ENCODE peak calls at places on chromosomes 2 and 18, in nine cellular contexts. W is AG09319, A is cardiac muscle cell, S is cardiac fibroblast, Z is fibroblast of villous mesenchyme, L is fibroblast of the aortic adventitia, K is mesothelial cell of epicardium, C is GM13976, Y is nephron progenitor cell. O is an unnamed sample.
A peak's percentile ranks its signal among the peaks of the same experiment; 100 is the strongest.

GRCh38 chr18:79964330-79965118 is at the start of gene HSBP1L1:
- DNase-seq in K (no peak), C (peak; percentile 87), A (peak; percentile 88), Z (peak; percentile 48), L (peak; percentile 25), W (no peak), S (peak; percentile 51), Y (peak; percentile 80), O (peak; percentile 64)

GRCh38 chr2:50143822-50144575 is 887.9 kb downstream of the NRXN1 start:
- DNase-seq in W (no peak), S (peak; percentile 66), Z (peak; percentile 26), Y (peak; percentile 10), K (no peak), A (peak; percentile 80), C (peak; percentile 21), L (peak; percentile 25), O (peak; percentile 3)

GRCh38 chr2:136025057-136025973 is 39.9 kb upstream of the DARS1 start:
- DNase-seq in C (peak; percentile 77), Y (peak; percentile 87), A (peak; percentile 94), K (peak; percentile 66), L (peak; percentile 29), S (peak; percentile 69), W (no peak), Z (peak; percentile 39), O (peak; percentile 86)

GRCh38 chr2:228016402-228016801 is 145.0 kb downstream of the DAW1 start:
- DNase-seq in Y (no peak), W (no peak), K (no peak), Z (no peak), L (no peak), S (no peak), C (no peak), A (no peak), O (no peak)

GRCh38 chr2:3584076-3584475 is 9.0 kb downstream of the RPS7 start:
- DNase-seq in Z (no peak), A (no peak), L (no peak), C (no peak), W (no peak), K (no peak), Y (no peak), S (no peak), O (no peak)

GRCh38 chr2:239328306-239329191 is 72.3 kb downstream of the HDAC4 start:
- DNase-seq in W (peak; percentile 94), K (no peak), S (peak; percentile 98), Y (peak; percentile 61), Z (peak; percentile 100), A (peak; percentile 43), C (no peak), L (peak; percentile 99), O (no peak)

GRCh38 chr18:58530801-58531200 is 98.1 kb downstream of the ALPK2 start:
- DNase-seq in A (no peak), S (no peak), L (no peak), W (no peak), Y (no peak), K (no peak), C (no peak), Z (no peak), O (no peak)

GRCh38 chr2:65686928-65687521 is 254.6 kb upstream of the SPRED2 start:
- DNase-seq in C (no peak), Z (no peak), L (no peak), A (no peak), S (no peak), Y (no peak), W (no peak), K (no peak), O (no peak)

GRCh38 chr18:44954256-44954655 is 273.6 kb downstream of the SETBP1 start:
- DNase-seq in S (no peak), Z (no peak), Y (no peak), W (no peak), A (no peak), C (no peak), L (no peak), K (no peak), O (no peak)

GRCh38 chr18:32393407-32393806 is 77.3 kb downstream of the GAREM1 start:
- DNase-seq in Y (no peak), K (no peak), L (no peak), W (no peak), S (no peak), A (no peak), Z (no peak), C (no peak), O (no peak)

GRCh38 chr18:32389191-32389590 is 81.5 kb downstream of the GAREM1 start:
- DNase-seq in S (no peak), W (no peak), L (no peak), K (no peak), A (no peak), Y (no peak), Z (no peak), C (no peak), O (no peak)

GRCh38 chr18:32386466-32386865 is 84.2 kb downstream of the GAREM1 start:
- DNase-seq in W (no peak), C (no peak), L (no peak), A (no peak), S (no peak), Y (no peak), Z (no peak), K (no peak), O (no peak)

GRCh38 chr18:32391126-32391525 is 79.6 kb downstream of the GAREM1 start:
- DNase-seq in K (no peak), A (no peak), L (no peak), Y (no peak), Z (no peak), C (no peak), W (no peak), S (no peak), O (no peak)

DNA sequence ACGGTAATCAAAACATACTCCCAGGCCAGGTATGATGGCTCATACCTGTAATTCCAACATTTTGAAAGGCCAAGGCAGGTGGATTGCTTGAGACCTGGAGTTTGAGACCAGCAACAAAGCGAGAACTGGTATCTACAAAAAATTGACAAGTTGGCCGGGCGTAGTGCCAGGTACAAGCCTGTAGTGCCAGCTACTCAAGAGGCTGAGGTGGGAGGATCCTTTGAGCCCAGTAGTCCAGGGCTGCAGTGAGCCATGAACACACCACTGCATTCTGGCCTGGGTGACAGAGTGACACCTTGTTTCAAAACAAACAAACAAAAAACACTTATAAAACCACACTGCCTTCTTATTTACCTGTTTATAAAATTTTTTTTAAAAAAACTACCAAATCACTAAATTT is 80.8 kb downstream of the GAREM1 start:
- DNase-seq in K (no peak), C (no peak), L (no peak), S (no peak), W (no peak), Y (no peak), A (no peak), Z (no peak), O (no peak)
- TF ChIP-seq CTCF in K (no peak), C (no peak), L (no peak), S (no peak), W (no peak), Y (no peak), A (no peak), Z (no peak), O (no peak)

GRCh38 chr2:229715895-229716507 is 1.6 kb upstream of the DNER start:
- DNase-seq in A (peak; percentile 3), K (no peak), Z (no peak), C (no peak), Y (peak; percentile 37), W (no peak), S (peak; percentile 19), L (peak; percentile 8), O (peak; percentile 21)
- TF ChIP-seq CTCF in A (peak; percentile 47), K (peak; percentile 36), Z (peak; percentile 37), C (no peak), Y (peak; percentile 64), W (peak; percentile 18), S (peak; percentile 58), L (peak; percentile 24), O (peak; percentile 69)

DNA sequence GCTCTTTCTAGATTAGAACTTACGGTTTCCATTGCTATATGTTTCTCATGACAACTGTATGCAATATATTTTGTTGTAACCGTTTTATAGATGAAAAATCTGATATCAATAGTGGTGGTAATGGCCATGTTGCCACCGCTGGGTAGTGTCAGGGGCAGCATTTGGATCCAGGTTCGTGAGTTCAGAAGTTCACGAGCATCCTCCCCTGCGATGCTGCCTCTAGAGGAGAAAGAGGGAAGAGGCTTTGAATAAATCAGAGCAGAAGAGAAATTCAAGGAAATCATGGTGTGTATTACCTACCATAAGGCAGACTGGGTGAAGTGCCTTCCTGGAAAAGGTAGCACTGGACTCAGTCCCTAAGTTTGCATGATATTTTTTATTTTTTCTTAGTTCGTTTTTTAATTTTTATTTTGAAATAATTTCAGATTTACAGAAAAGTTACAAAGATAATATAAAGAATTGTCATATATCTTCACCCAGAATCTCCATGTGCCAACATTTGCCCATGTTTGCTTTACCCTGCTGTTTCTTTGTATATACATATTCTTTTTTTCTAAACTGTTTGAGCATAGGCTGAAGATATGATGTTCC is 3.3 kb upstream of the ZBTB7C start:
- DNase-seq in W (no peak), S (peak; percentile 38), K (no peak), Y (peak; percentile 44), A (peak; percentile 72), Z (peak; percentile 26), L (peak; percentile 20), C (peak; percentile 45), O (peak; percentile 38)
- TF ChIP-seq CTCF in W (peak; percentile 70), S (peak; percentile 83), K (peak; percentile 61), Y (peak; percentile 78), A (peak; percentile 83), Z (peak; percentile 82), L (peak; percentile 92), C (peak; percentile 55), O (peak; percentile 78)

GRCh38 chr2:170025223-170025622 is 152.7 kb upstream of the MYO3B start:
- DNase-seq in W (no peak), Y (no peak), L (no peak), C (no peak), K (no peak), Z (no peak), S (no peak), A (no peak), O (no peak)
- TF ChIP-seq CTCF in W (no peak), Y (no peak), L (no peak), C (no peak), K (no peak), Z (no peak), S (no peak), A (no peak), O (no peak)

GRCh38 chr18:37456395-37456794 is 109.2 kb downstream of the CELF4 start:
- DNase-seq in Y (no peak), Z (no peak), S (no peak), K (no peak), L (no peak), C (no peak), A (no peak), W (no peak), O (no peak)
- TF ChIP-seq CTCF in Y (no peak), Z (no peak), S (no peak), K (no peak), L (no peak), C (no peak), A (no peak), W (peak; percentile 19), O (no peak)